ENCODE peak calls at places on chromosomes 5 and 9, in five cellular contexts. C, A, H, F and I are unnamed samples.

GRCh38 chr9:105331160-105331559 is 86.7 kb downstream of the SLC44A1 start:
- DNase-seq in F (no peak), H (no peak), C (no peak), A (no peak), I (no peak)

GRCh38 chr5:38323645-38324295 is 65.4 kb downstream of the EGFLAM start:
- DNase-seq in F (peak), A (no peak), H (no peak), C (no peak), I (no peak)

GRCh38 chr9:115042781-115043509 is 75.0 kb downstream of the TNC start:
- DNase-seq in C (no peak), A (no peak), H (no peak), F (no peak), I (no peak)

GRCh38 chr9:128007566-128008138 is 26.9 kb upstream of the EEIG1 start:
- DNase-seq in F (peak), H (no peak), A (peak), C (peak), I (no peak)

GRCh38 chr5:135592312-135593045 is 13.7 kb upstream of the CXCL14 start:
- DNase-seq in A (no peak), F (no peak), C (no peak), H (no peak), I (no peak)

GRCh38 chr9:133387680-133388079 is 11.5 kb downstream of the STKLD1 start:
- DNase-seq in F (no peak), C (no peak), H (no peak), A (peak), I (no peak)

GRCh38 chr5:72908666-72909065 is 47.2 kb upstream of the FCHO2 start:
- DNase-seq in H (no peak), C (no peak), A (no peak), F (peak), I (no peak)

GRCh38 chr9:127898433-127899199 is 787 bp downstream of the ST6GALNAC6 start:
- DNase-seq in F (peak), A (peak), H (peak), C (peak), I (peak)

GRCh38 chr9:7491641-7492040 is 307.9 kb downstream of the DMAC1 start:
- DNase-seq in C (no peak), H (no peak), F (peak), A (no peak), I (no peak)

GRCh38 chr5:53343187-53343586 is 137.2 kb upstream of the FST start:
- DNase-seq in F (peak), A (no peak), H (no peak), C (peak), I (no peak)

GRCh38 chr9:34653131-34653530 is 1.1 kb downstream of the IL11RA start:
- DNase-seq in A (no peak), C (no peak), F (no peak), H (no peak), I (no peak)

GRCh38 chr5:10607666-10608442 is 44.0 kb downstream of the ANKRD33B start:
- DNase-seq in A (no peak), F (peak), C (no peak), H (no peak), I (peak)

GRCh38 chr5:3199941-3200340 is 395.7 kb upstream of the IRX1 start:
- DNase-seq in A (no peak), F (no peak), H (no peak), C (no peak), I (peak)

GRCh38 chr5:103375863-103376591 is 117.5 kb downstream of the MACIR start:
- DNase-seq in A (peak), H (no peak), C (peak), F (peak), I (no peak)

GRCh38 chr5:72438141-72438540 is 69.1 kb downstream of the ZNF366 start:
- DNase-seq in C (peak), F (no peak), H (no peak), A (no peak), I (no peak)

GRCh38 chr5:166436857-166437256 is 1854.6 kb upstream of the WWC1 start:
- DNase-seq in A (no peak), F (no peak), H (no peak), C (peak), I (no peak)

GRCh38 chr5:100777680-100778281 is 125.3 kb downstream of the ST8SIA4 start:
- DNase-seq in C (peak), F (peak), A (no peak), H (no peak), I (no peak)
- H2AFZ ChIP-seq in C (peak), F (peak), A (no peak), H (no peak), I (no peak)

GRCh38 chr5:93602261-93603149 is 19.5 kb downstream of the NR2F1 start:
- DNase-seq in H (peak), C (peak), F (no peak), A (no peak), I (peak)

GRCh38 chr5:93604119-93604963 is 21.3 kb downstream of the NR2F1 start:
- DNase-seq in A (no peak), C (no peak), F (peak), H (peak), I (peak)

GRCh38 chr5:93601433-93602175 is 18.6 kb downstream of the NR2F1 start:
- DNase-seq in F (peak), H (no peak), C (no peak), A (no peak), I (peak)

GRCh38 chr5:93603191-93603590 is 20.2 kb downstream of the NR2F1 start:
- DNase-seq in A (no peak), F (no peak), H (no peak), C (no peak), I (peak)

DNA sequence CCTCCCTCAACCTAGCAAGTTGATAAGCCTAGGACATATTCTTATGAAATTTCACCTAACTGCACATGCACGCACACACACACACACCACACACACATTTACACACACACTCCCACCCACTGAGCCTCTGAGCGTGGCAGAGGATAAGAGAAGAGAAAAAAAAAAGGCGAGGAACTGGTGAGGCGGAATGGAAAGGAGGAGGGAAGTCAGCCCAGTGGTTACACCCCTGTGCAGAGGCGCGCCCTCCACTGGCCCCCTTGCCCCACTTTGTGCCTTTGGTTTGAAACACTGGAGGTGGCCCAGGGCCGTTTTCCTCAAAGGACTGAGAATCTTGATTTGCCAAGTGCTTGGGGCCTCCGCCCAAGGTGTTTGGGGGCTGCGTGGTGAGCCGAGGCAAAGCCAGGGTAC is 20.7 kb downstream of the NR2F1 start:
- DNase-seq in H (peak), A (no peak), C (no peak), F (no peak), I (peak)
- TF ChIP-seq CTCF in H (no peak), A (no peak), C (no peak), F (no peak), I (no peak)

GRCh38 chr5:154829589-154830218 is 20.7 kb downstream of the FAXDC2 start:
- DNase-seq in A (no peak), H (no peak), C (peak), F (no peak), I (no peak)
- H2AFZ ChIP-seq in A (no peak), H (no peak), C (no peak), F (no peak), I (no peak)

GRCh38 chr9:108761530-108762347 is 94.0 kb downstream of the ACTL7B start:
- DNase-seq in F (peak), C (peak), A (peak), H (peak), I (peak)
- TF ChIP-seq CTCF in F (peak), C (peak), A (peak), H (peak), I (peak)

DNA sequence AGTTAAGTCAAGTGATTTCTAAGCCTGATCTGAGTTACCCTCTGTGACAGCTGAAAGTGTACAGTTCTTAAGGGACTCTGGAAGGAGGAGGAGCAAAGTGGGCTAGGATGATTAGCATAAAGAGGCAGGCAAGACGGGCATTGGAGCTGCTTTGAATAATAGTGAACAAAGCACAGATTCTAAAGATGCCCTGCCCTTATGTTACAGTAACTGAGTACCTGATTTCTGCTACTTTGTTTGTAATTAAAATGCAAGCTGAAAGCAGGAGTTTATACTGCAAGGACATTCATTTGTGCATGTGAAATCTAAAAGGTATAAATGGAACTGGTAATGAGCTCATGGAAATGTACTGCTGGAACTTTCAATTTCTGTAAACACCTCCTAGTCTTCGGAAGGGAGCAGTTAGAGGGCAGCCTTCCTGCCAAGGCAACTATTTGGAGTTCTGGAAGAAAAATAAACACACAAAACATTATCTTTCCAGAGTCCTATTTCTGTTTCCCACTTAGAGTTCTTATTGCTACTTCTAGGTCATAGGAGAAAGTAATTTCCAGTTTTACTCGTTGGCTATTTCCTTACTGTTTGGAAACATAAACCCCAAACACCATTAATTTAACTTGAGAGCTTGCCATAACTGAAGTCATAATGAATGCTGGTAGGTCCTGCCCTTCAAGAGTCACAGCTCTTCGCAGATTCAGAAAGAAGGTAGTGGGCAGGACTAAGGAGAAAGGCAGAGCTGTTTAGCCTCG is at the start of gene RANBP3L:
- DNase-seq in C (peak), F (peak), H (no peak), A (no peak), I (no peak)
- H2AFZ ChIP-seq in C (peak), F (peak), H (no peak), A (no peak), I (peak)